ENCODE peak calls at places on chromosomes 2 and 18, in five cellular contexts. One of them, this sample, is unnamed.

GRCh38 chr18:25321869-25322268 is 30.1 kb downstream of the ZNF521 start:
- DNase-seq in stimulated activated CD4-positive, alpha-beta T cell treated with anti-CD3 and anti-CD28 coated beads, Interleukin-15, amount 100 ng/mL, for 1 hour: no peak
- DNase-seq in amniotic epithelial cell: no peak
- DNase-seq in AG04449: no peak
- DNase-seq in heart right ventricle: no peak
- DNase-seq in this sample: no peak

GRCh38 chr2:53289309-53290006 is 478.1 kb upstream of the CHAC2 start:
- DNase-seq in amniotic epithelial cell: peak
- DNase-seq in heart right ventricle: no peak
- DNase-seq in stimulated activated CD4-positive, alpha-beta T cell treated with anti-CD3 and anti-CD28 coated beads, Interleukin-15, amount 100 ng/mL, for 1 hour: no peak
- DNase-seq in AG04449: no peak
- DNase-seq in this sample: no peak

GRCh38 chr2:98314251-98314650 is 32.0 kb upstream of the CNGA3 start:
- DNase-seq in AG04449: no peak
- DNase-seq in amniotic epithelial cell: no peak
- DNase-seq in heart right ventricle: no peak
- DNase-seq in stimulated activated CD4-positive, alpha-beta T cell treated with anti-CD3 and anti-CD28 coated beads, Interleukin-15, amount 100 ng/mL, for 1 hour: no peak
- DNase-seq in this sample: no peak

GRCh38 chr2:26086155-26086634 is 52.3 kb downstream of the RAB10 start:
- DNase-seq in amniotic epithelial cell: peak
- DNase-seq in AG04449: peak
- DNase-seq in heart right ventricle: no peak
- DNase-seq in stimulated activated CD4-positive, alpha-beta T cell treated with anti-CD3 and anti-CD28 coated beads, Interleukin-15, amount 100 ng/mL, for 1 hour: no peak
- DNase-seq in this sample: peak

GRCh38 chr2:160242863-160243552 is 42.9 kb upstream of the ITGB6 start:
- DNase-seq in heart right ventricle: no peak
- DNase-seq in stimulated activated CD4-positive, alpha-beta T cell treated with anti-CD3 and anti-CD28 coated beads, Interleukin-15, amount 100 ng/mL, for 1 hour: no peak
- DNase-seq in AG04449: no peak
- DNase-seq in amniotic epithelial cell: no peak
- DNase-seq in this sample: no peak

GRCh38 chr18:67553471-67553870 is 37.0 kb upstream of the DSEL start:
- DNase-seq in amniotic epithelial cell: no peak
- DNase-seq in stimulated activated CD4-positive, alpha-beta T cell treated with anti-CD3 and anti-CD28 coated beads, Interleukin-15, amount 100 ng/mL, for 1 hour: no peak
- DNase-seq in AG04449: no peak
- DNase-seq in heart right ventricle: no peak
- DNase-seq in this sample: no peak

GRCh38 chr2:241909769-241910168 is 40.2 kb downstream of the RTP5 start:
- DNase-seq in amniotic epithelial cell: no peak
- DNase-seq in heart right ventricle: no peak
- DNase-seq in stimulated activated CD4-positive, alpha-beta T cell treated with anti-CD3 and anti-CD28 coated beads, Interleukin-15, amount 100 ng/mL, for 1 hour: no peak
- DNase-seq in AG04449: no peak
- DNase-seq in this sample: no peak

GRCh38 chr2:200089040-200089755 is 133.8 kb downstream of the MAIP1 start:
- DNase-seq in amniotic epithelial cell: peak
- DNase-seq in heart right ventricle: no peak
- DNase-seq in stimulated activated CD4-positive, alpha-beta T cell treated with anti-CD3 and anti-CD28 coated beads, Interleukin-15, amount 100 ng/mL, for 1 hour: no peak
- DNase-seq in AG04449: no peak
- DNase-seq in this sample: no peak

GRCh38 chr18:50162486-50163304 is 32.3 kb downstream of the MYO5B start:
- DNase-seq in stimulated activated CD4-positive, alpha-beta T cell treated with anti-CD3 and anti-CD28 coated beads, Interleukin-15, amount 100 ng/mL, for 1 hour: no peak
- DNase-seq in amniotic epithelial cell: no peak
- DNase-seq in heart right ventricle: no peak
- DNase-seq in AG04449: no peak
- DNase-seq in this sample: no peak

GRCh38 chr2:44579136-44579836 is 217.5 kb downstream of the CAMKMT start:
- DNase-seq in amniotic epithelial cell: no peak
- DNase-seq in heart right ventricle: no peak
- DNase-seq in AG04449: no peak
- DNase-seq in stimulated activated CD4-positive, alpha-beta T cell treated with anti-CD3 and anti-CD28 coated beads, Interleukin-15, amount 100 ng/mL, for 1 hour: no peak
- DNase-seq in this sample: no peak

GRCh38 chr2:207390302-207391095 is 139.3 kb upstream of the CREB1 start:
- DNase-seq in amniotic epithelial cell: no peak
- DNase-seq in heart right ventricle: no peak
- DNase-seq in stimulated activated CD4-positive, alpha-beta T cell treated with anti-CD3 and anti-CD28 coated beads, Interleukin-15, amount 100 ng/mL, for 1 hour: no peak
- DNase-seq in AG04449: no peak
- DNase-seq in this sample: no peak

GRCh38 chr2:47512581-47513083 is 109.7 kb downstream of the MSH2 start:
- DNase-seq in heart right ventricle: no peak
- DNase-seq in amniotic epithelial cell: peak
- DNase-seq in stimulated activated CD4-positive, alpha-beta T cell treated with anti-CD3 and anti-CD28 coated beads, Interleukin-15, amount 100 ng/mL, for 1 hour: no peak
- DNase-seq in AG04449: no peak
- DNase-seq in this sample: peak

GRCh38 chr2:83282067-83282795 is 1176.8 kb downstream of the SUCLG1 start:
- DNase-seq in stimulated activated CD4-positive, alpha-beta T cell treated with anti-CD3 and anti-CD28 coated beads, Interleukin-15, amount 100 ng/mL, for 1 hour: no peak
- DNase-seq in amniotic epithelial cell: no peak
- DNase-seq in heart right ventricle: no peak
- DNase-seq in AG04449: no peak
- DNase-seq in this sample: no peak

GRCh38 chr2:68693947-68694346 is 40.7 kb upstream of the ARHGAP25 start:
- DNase-seq in stimulated activated CD4-positive, alpha-beta T cell treated with anti-CD3 and anti-CD28 coated beads, Interleukin-15, amount 100 ng/mL, for 1 hour: no peak
- DNase-seq in heart right ventricle: no peak
- DNase-seq in AG04449: no peak
- DNase-seq in amniotic epithelial cell: no peak
- DNase-seq in this sample: no peak

GRCh38 chr18:25074925-25075693 is 276.9 kb downstream of the ZNF521 start:
- DNase-seq in stimulated activated CD4-positive, alpha-beta T cell treated with anti-CD3 and anti-CD28 coated beads, Interleukin-15, amount 100 ng/mL, for 1 hour: no peak
- DNase-seq in amniotic epithelial cell: no peak
- DNase-seq in heart right ventricle: no peak
- DNase-seq in AG04449: no peak
- DNase-seq in this sample: no peak

GRCh38 chr2:12456293-12457151 is 260.2 kb upstream of the TRIB2 start:
- DNase-seq in stimulated activated CD4-positive, alpha-beta T cell treated with anti-CD3 and anti-CD28 coated beads, Interleukin-15, amount 100 ng/mL, for 1 hour: peak
- DNase-seq in amniotic epithelial cell: peak
- DNase-seq in AG04449: peak
- DNase-seq in heart right ventricle: peak
- DNase-seq in this sample: peak

GRCh38 chr2:231246171-231246842 is 47.9 kb downstream of the ARMC9 start:
- DNase-seq in stimulated activated CD4-positive, alpha-beta T cell treated with anti-CD3 and anti-CD28 coated beads, Interleukin-15, amount 100 ng/mL, for 1 hour: no peak
- DNase-seq in heart right ventricle: no peak
- DNase-seq in AG04449: no peak
- DNase-seq in amniotic epithelial cell: no peak
- DNase-seq in this sample: no peak

GRCh38 chr2:201158111-201158929 is 24.6 kb upstream of the CASP10 start:
- DNase-seq in stimulated activated CD4-positive, alpha-beta T cell treated with anti-CD3 and anti-CD28 coated beads, Interleukin-15, amount 100 ng/mL, for 1 hour: no peak
- DNase-seq in AG04449: no peak
- DNase-seq in amniotic epithelial cell: peak
- DNase-seq in heart right ventricle: peak
- DNase-seq in this sample: peak

GRCh38 chr2:18900691-18901113 is 311.3 kb upstream of the NT5C1B start:
- DNase-seq in stimulated activated CD4-positive, alpha-beta T cell treated with anti-CD3 and anti-CD28 coated beads, Interleukin-15, amount 100 ng/mL, for 1 hour: no peak
- DNase-seq in AG04449: no peak
- DNase-seq in amniotic epithelial cell: no peak
- DNase-seq in heart right ventricle: peak
- DNase-seq in this sample: no peak

GRCh38 chr2:71935291-71935848 is 212.3 kb downstream of the CYP26B1 start:
- DNase-seq in amniotic epithelial cell: no peak
- DNase-seq in heart right ventricle: no peak
- DNase-seq in stimulated activated CD4-positive, alpha-beta T cell treated with anti-CD3 and anti-CD28 coated beads, Interleukin-15, amount 100 ng/mL, for 1 hour: no peak
- DNase-seq in AG04449: peak
- DNase-seq in this sample: no peak

GRCh38 chr2:68330691-68331090 is 10.9 kb upstream of the CNRIP1 start:
- DNase-seq in stimulated activated CD4-positive, alpha-beta T cell treated with anti-CD3 and anti-CD28 coated beads, Interleukin-15, amount 100 ng/mL, for 1 hour: no peak
- DNase-seq in heart right ventricle: no peak
- DNase-seq in amniotic epithelial cell: peak
- DNase-seq in AG04449: no peak
- DNase-seq in this sample: no peak

GRCh38 chr2:20609349-20609994 is 41.4 kb downstream of the HS1BP3 start:
- DNase-seq in AG04449: no peak
- DNase-seq in stimulated activated CD4-positive, alpha-beta T cell treated with anti-CD3 and anti-CD28 coated beads, Interleukin-15, amount 100 ng/mL, for 1 hour: no peak
- DNase-seq in amniotic epithelial cell: peak
- DNase-seq in heart right ventricle: peak
- DNase-seq in this sample: no peak

GRCh38 chr2:43636616-43637015 is 444 bp upstream of the PLEKHH2 start:
- DNase-seq in heart right ventricle: no peak
- DNase-seq in AG04449: no peak
- DNase-seq in amniotic epithelial cell: no peak
- DNase-seq in stimulated activated CD4-positive, alpha-beta T cell treated with anti-CD3 and anti-CD28 coated beads, Interleukin-15, amount 100 ng/mL, for 1 hour: no peak
- DNase-seq in this sample: no peak

GRCh38 chr2:112056626-112056987 is 1.5 kb downstream of the TMEM87B start:
- DNase-seq in amniotic epithelial cell: no peak
- DNase-seq in AG04449: no peak
- DNase-seq in stimulated activated CD4-positive, alpha-beta T cell treated with anti-CD3 and anti-CD28 coated beads, Interleukin-15, amount 100 ng/mL, for 1 hour: no peak
- DNase-seq in heart right ventricle: no peak
- DNase-seq in this sample: no peak

GRCh38 chr2:240589850-240590525 is 3.5 kb downstream of the CAPN10 start:
- DNase-seq in amniotic epithelial cell: no peak
- DNase-seq in stimulated activated CD4-positive, alpha-beta T cell treated with anti-CD3 and anti-CD28 coated beads, Interleukin-15, amount 100 ng/mL, for 1 hour: no peak
- DNase-seq in AG04449: no peak
- DNase-seq in heart right ventricle: no peak
- DNase-seq in this sample: no peak

GRCh38 chr2:30037016-30037415 is 109.8 kb upstream of the YPEL5 start:
- DNase-seq in heart right ventricle: no peak
- DNase-seq in stimulated activated CD4-positive, alpha-beta T cell treated with anti-CD3 and anti-CD28 coated beads, Interleukin-15, amount 100 ng/mL, for 1 hour: no peak
- DNase-seq in AG04449: no peak
- DNase-seq in amniotic epithelial cell: no peak
- DNase-seq in this sample: no peak

GRCh38 chr2:209523041-209523740 is 99.3 kb downstream of the MAP2 start:
- DNase-seq in amniotic epithelial cell: no peak
- DNase-seq in heart right ventricle: no peak
- DNase-seq in AG04449: no peak
- DNase-seq in stimulated activated CD4-positive, alpha-beta T cell treated with anti-CD3 and anti-CD28 coated beads, Interleukin-15, amount 100 ng/mL, for 1 hour: no peak
- DNase-seq in this sample: no peak

GRCh38 chr18:48441405-48441881 is 32.3 kb upstream of the ZBTB7C start:
- DNase-seq in amniotic epithelial cell: no peak
- DNase-seq in AG04449: no peak
- DNase-seq in heart right ventricle: peak
- DNase-seq in stimulated activated CD4-positive, alpha-beta T cell treated with anti-CD3 and anti-CD28 coated beads, Interleukin-15, amount 100 ng/mL, for 1 hour: no peak
- DNase-seq in this sample: no peak

GRCh38 chr18:74818776-74819175 is 221.1 kb downstream of the ZNF407 start:
- DNase-seq in heart right ventricle: no peak
- DNase-seq in AG04449: no peak
- DNase-seq in stimulated activated CD4-positive, alpha-beta T cell treated with anti-CD3 and anti-CD28 coated beads, Interleukin-15, amount 100 ng/mL, for 1 hour: no peak
- DNase-seq in amniotic epithelial cell: no peak
- DNase-seq in this sample: no peak

GRCh38 chr2:199606193-199606780 is 148.5 kb upstream of the SATB2 start:
- DNase-seq in AG04449: no peak
- DNase-seq in amniotic epithelial cell: no peak
- DNase-seq in stimulated activated CD4-positive, alpha-beta T cell treated with anti-CD3 and anti-CD28 coated beads, Interleukin-15, amount 100 ng/mL, for 1 hour: no peak
- DNase-seq in heart right ventricle: no peak
- DNase-seq in this sample: no peak

GRCh38 chr2:136281281-136282117 is 163.6 kb upstream of the CXCR4 start:
- DNase-seq in AG04449: no peak
- DNase-seq in heart right ventricle: no peak
- DNase-seq in stimulated activated CD4-positive, alpha-beta T cell treated with anti-CD3 and anti-CD28 coated beads, Interleukin-15, amount 100 ng/mL, for 1 hour: no peak
- DNase-seq in amniotic epithelial cell: no peak
- DNase-seq in this sample: no peak

GRCh38 chr2:8657423-8658062 is 24.3 kb upstream of the ID2 start:
- DNase-seq in AG04449: no peak
- DNase-seq in heart right ventricle: no peak
- DNase-seq in stimulated activated CD4-positive, alpha-beta T cell treated with anti-CD3 and anti-CD28 coated beads, Interleukin-15, amount 100 ng/mL, for 1 hour: no peak
- DNase-seq in amniotic epithelial cell: no peak
- DNase-seq in this sample: no peak

GRCh38 chr2:174337337-174338154 is 2.8 kb downstream of the SP9 start:
- DNase-seq in heart right ventricle: no peak
- DNase-seq in amniotic epithelial cell: no peak
- DNase-seq in stimulated activated CD4-positive, alpha-beta T cell treated with anti-CD3 and anti-CD28 coated beads, Interleukin-15, amount 100 ng/mL, for 1 hour: no peak
- DNase-seq in AG04449: no peak
- DNase-seq in this sample: no peak

GRCh38 chr2:27320958-27321543 is 1.8 kb downstream of the MPV17 start:
- DNase-seq in stimulated activated CD4-positive, alpha-beta T cell treated with anti-CD3 and anti-CD28 coated beads, Interleukin-15, amount 100 ng/mL, for 1 hour: no peak
- DNase-seq in amniotic epithelial cell: peak
- DNase-seq in heart right ventricle: peak
- DNase-seq in AG04449: peak
- DNase-seq in this sample: peak